ENCODE peak calls at places on chromosomes 12 and 14, in nine cellular contexts. J, V, X, N, Q, M, P, S and L are unnamed samples.

GRCh38 chr12:24066865-24067264 is 117.4 kb upstream of the SOX5 start:
- DNase-seq in J (no peak), V (no peak), X (no peak), N (no peak), Q (no peak), M (peak; percentile 78), P (no peak), S (no peak), L (no peak)

GRCh38 chr12:20602671-20603402 is 92.3 kb upstream of the SLCO1C1 start:
- DNase-seq in J (no peak), V (no peak), X (no peak), N (no peak), Q (no peak), M (peak; percentile 68), P (no peak), S (no peak), L (no peak)

GRCh38 chr12:53744130-53744441 is 7.7 kb downstream of the CISTR start:
- DNase-seq in J (no peak), V (no peak), X (no peak), N (no peak), Q (no peak), M (no peak), P (no peak), S (no peak), L (no peak)

GRCh38 chr12:6987956-6988573 is 17.4 kb downstream of the EMG1 start:
- DNase-seq in J (peak; percentile 60), V (no peak), X (no peak), N (peak; percentile 97), Q (no peak), M (no peak), P (no peak), S (no peak), L (peak; percentile 53)

GRCh38 chr12:94254270-94254669 is 105.9 kb downstream of the PLXNC1 start:
- DNase-seq in J (no peak), V (no peak), X (no peak), N (no peak), Q (no peak), M (no peak), P (no peak), S (no peak), L (no peak)

GRCh38 chr12:2891240-2892053 is 756 bp downstream of the TULP3 start:
- DNase-seq in J (no peak), V (no peak), X (peak; percentile 36), N (peak; percentile 72), Q (peak; percentile 26), M (peak; percentile 74), P (peak; percentile 29), S (no peak), L (peak; percentile 38)

GRCh38 chr12:22101749-22102243 is 55.8 kb downstream of the CMAS start:
- DNase-seq in J (no peak), V (no peak), X (no peak), N (peak; percentile 25), Q (peak; percentile 17), M (peak; percentile 54), P (no peak), S (peak; percentile 47), L (no peak)

GRCh38 chr12:15987696-15988095 is 76.6 kb downstream of the DERA start:
- DNase-seq in J (no peak), V (no peak), X (no peak), N (no peak), Q (no peak), M (no peak), P (no peak), S (no peak), L (no peak)

GRCh38 chr12:120361506-120362208 is 7.3 kb downstream of the MSI1 start:
- DNase-seq in J (no peak), V (peak; percentile 85), X (no peak), N (peak; percentile 75), Q (peak; percentile 6), M (peak; percentile 35), P (no peak), S (no peak), L (peak; percentile 94)

GRCh38 chr12:28089363-28089762 is 100.9 kb upstream of the CCDC91 start:
- DNase-seq in J (no peak), V (no peak), X (no peak), N (no peak), Q (no peak), M (peak; percentile 55), P (no peak), S (no peak), L (no peak)

GRCh38 chr12:46825526-46826414 is at the start of gene SLC38A4:
- DNase-seq in J (peak; percentile 64), V (no peak), X (peak; percentile 57), N (peak; percentile 42), Q (no peak), M (no peak), P (no peak), S (peak; percentile 9), L (no peak)

GRCh38 chr12:19614601-19615442 is 175.5 kb downstream of the AEBP2 start:
- DNase-seq in J (no peak), V (no peak), X (no peak), N (no peak), Q (no peak), M (no peak), P (no peak), S (no peak), L (peak; percentile 51)

GRCh38 chr14:96130854-96131253 is 73.8 kb upstream of the BDKRB2 start:
- DNase-seq in J (no peak), V (no peak), X (no peak), N (peak; percentile 67), Q (no peak), M (peak; percentile 61), P (no peak), S (no peak), L (no peak)

GRCh38 chr14:64736271-64737131 is 32.3 kb downstream of the PLEKHG3 start:
- DNase-seq in J (peak; percentile 76), V (no peak), X (no peak), N (no peak), Q (no peak), M (no peak), P (no peak), S (no peak), L (peak; percentile 61)

GRCh38 chr12:39638178-39638577 is 18.6 kb upstream of the ABCD2 start:
- DNase-seq in J (no peak), V (no peak), X (no peak), N (no peak), Q (no peak), M (no peak), P (no peak), S (no peak), L (no peak)

GRCh38 chr12:124686001-124686884 is 118.8 kb upstream of the NCOR2 start:
- DNase-seq in J (no peak), V (no peak), X (peak; percentile 44), N (peak; percentile 84), Q (no peak), M (peak; percentile 35), P (no peak), S (no peak), L (no peak)

GRCh38 chr12:127401005-127401404 is 866.0 kb upstream of the TMEM132C start:
- DNase-seq in J (no peak), V (no peak), X (no peak), N (no peak), Q (no peak), M (peak; percentile 76), P (no peak), S (no peak), L (no peak)

GRCh38 chr12:88067301-88067700 is 38.1 kb upstream of the C12orf50 start:
- DNase-seq in J (no peak), V (no peak), X (no peak), N (no peak), Q (no peak), M (no peak), P (no peak), S (no peak), L (no peak)

GRCh38 chr12:98901189-98901588 is 256.1 kb downstream of the APAF1 start:
- DNase-seq in J (no peak), V (no peak), X (no peak), N (no peak), Q (no peak), M (no peak), P (no peak), S (no peak), L (no peak)

GRCh38 chr14:104371917-104372316 is 207.6 kb upstream of the C14orf180 start:
- DNase-seq in J (no peak), V (no peak), X (no peak), N (no peak), Q (no peak), M (no peak), P (no peak), S (no peak), L (no peak)

GRCh38 chr12:123444396-123445026 is 8.0 kb upstream of the RILPL2 start:
- DNase-seq in J (no peak), V (no peak), X (no peak), N (peak; percentile 98), Q (no peak), M (peak; percentile 76), P (no peak), S (no peak), L (no peak)

GRCh38 chr12:102052192-102053061 is 9.4 kb downstream of the WASHC3 start:
- DNase-seq in J (peak; percentile 34), V (no peak), X (no peak), N (no peak), Q (no peak), M (no peak), P (no peak), S (no peak), L (no peak)

GRCh38 chr12:121653999-121654398 is 15.5 kb downstream of the MORN3 start:
- DNase-seq in J (no peak), V (no peak), X (peak; percentile 61), N (no peak), Q (no peak), M (no peak), P (no peak), S (no peak), L (no peak)

GRCh38 chr14:31241450-31242114 is 34.0 kb upstream of the HECTD1 start:
- DNase-seq in J (no peak), V (no peak), X (no peak), N (no peak), Q (no peak), M (no peak), P (no peak), S (no peak), L (no peak)

GRCh38 chr14:76576047-76576741 is 185.1 kb upstream of the VASH1 start:
- DNase-seq in J (no peak), V (no peak), X (no peak), N (peak; percentile 44), Q (no peak), M (no peak), P (no peak), S (no peak), L (no peak)

GRCh38 chr12:16189849-16190248 is 87.6 kb downstream of the SLC15A5 start:
- DNase-seq in J (no peak), V (no peak), X (no peak), N (no peak), Q (no peak), M (peak; percentile 40), P (no peak), S (no peak), L (no peak)

GRCh38 chr12:49642370-49642802 is 19.0 kb downstream of the PRPF40B start:
- DNase-seq in J (no peak), V (no peak), X (no peak), N (peak; percentile 98), Q (no peak), M (no peak), P (no peak), S (no peak), L (no peak)

GRCh38 chr14:31926652-31927347 is 150.3 kb upstream of the ARHGAP5 start:
- DNase-seq in J (no peak), V (no peak), X (no peak), N (no peak), Q (no peak), M (no peak), P (no peak), S (no peak), L (no peak)

GRCh38 chr12:121172145-121172544 is 37.8 kb upstream of the P2RX4 start:
- DNase-seq in J (no peak), V (no peak), X (no peak), N (no peak), Q (no peak), M (no peak), P (no peak), S (no peak), L (no peak)

GRCh38 chr14:44625098-44625497 is 118.0 kb upstream of the FSCB start:
- DNase-seq in J (no peak), V (no peak), X (no peak), N (no peak), Q (no peak), M (no peak), P (no peak), S (no peak), L (no peak)

GRCh38 chr12:28051516-28052456 is 79.3 kb upstream of the PTHLH start:
- DNase-seq in J (no peak), V (no peak), X (no peak), N (no peak), Q (no peak), M (no peak), P (no peak), S (no peak), L (no peak)